ENCODE peak calls at places on chromosomes 12 and 14, in four cellular contexts. S is GM12878, Q is HepG2, Z is K562. W is an unnamed sample.

GRCh38 chr12:29547151-29547561 is 49.7 kb upstream of the OVCH1 start:
- DNase-seq in S (no peak), Q (no peak), Z (no peak), W (no peak)

GRCh38 chr14:68674538-68675232 is 118.2 kb downstream of the ZFP36L1 start:
- DNase-seq in S (no peak), Q (no peak), Z (no peak), W (no peak)

GRCh38 chr14:53493895-53494294 is 340.8 kb upstream of the DDHD1 start:
- DNase-seq in S (no peak), Q (no peak), Z (no peak), W (no peak)

GRCh38 chr14:71320734-71321555 is 413.7 kb downstream of the PCNX1 start:
- DNase-seq in S (no peak), Q (no peak), Z (peak; percentile 46), W (peak; percentile 59)

GRCh38 chr14:93939304-93940229 is 12.4 kb downstream of the FAM181A start:
- DNase-seq in S (peak; percentile 25), Q (no peak), Z (peak; percentile 68), W (peak; percentile 89)

GRCh38 chr12:1758887-1759286 is 61.5 kb upstream of the LRTM2 start:
- DNase-seq in S (no peak), Q (peak; percentile 75), Z (no peak), W (no peak)

GRCh38 chr12:29639893-29640495 is 142.5 kb upstream of the OVCH1 start:
- DNase-seq in S (no peak), Q (no peak), Z (no peak), W (no peak)

GRCh38 chr12:104698871-104699270 is 242.1 kb downstream of the CHST11 start:
- DNase-seq in S (no peak), Q (no peak), Z (no peak), W (no peak)

GRCh38 chr14:50397461-50398196 is 948 bp upstream of the CDKL1 start:
- DNase-seq in S (no peak), Q (peak; percentile 24), Z (no peak), W (no peak)

GRCh38 chr12:124005736-124006581 is 32.9 kb downstream of the ZNF664 start:
- DNase-seq in S (no peak), Q (peak; percentile 21), Z (no peak), W (no peak)

GRCh38 chr12:19683178-19683927 is 244.1 kb downstream of the AEBP2 start:
- DNase-seq in S (no peak), Q (peak; percentile 3), Z (no peak), W (no peak)

GRCh38 chr12:113130457-113131135 is 5.0 kb downstream of the RASAL1 start:
- DNase-seq in S (no peak), Q (peak; percentile 29), Z (no peak), W (no peak)

GRCh38 chr12:52519826-52520662 is at the start of gene KRT5:
- DNase-seq in S (no peak), Q (no peak), Z (no peak), W (no peak)

GRCh38 chr14:68634346-68634745 is 158.5 kb downstream of the ZFP36L1 start:
- DNase-seq in S (no peak), Q (no peak), Z (no peak), W (no peak)

GRCh38 chr14:75675265-75675960 is 14.4 kb downstream of the TTLL5 start:
- DNase-seq in S (no peak), Q (no peak), Z (no peak), W (peak; percentile 23)

GRCh38 chr12:78888583-78888982 is 24.0 kb downstream of the SYT1 start:
- DNase-seq in S (peak; percentile 34), Q (no peak), Z (no peak), W (no peak)

GRCh38 chr12:48078901-48079300 is 27.0 kb downstream of the SENP1 start:
- DNase-seq in S (no peak), Q (no peak), Z (no peak), W (no peak)

GRCh38 chr14:96275182-96276112 is 19.4 kb downstream of the BDKRB1 start:
- DNase-seq in S (peak; percentile 7), Q (peak; percentile 44), Z (peak; percentile 64), W (peak; percentile 76)

GRCh38 chr12:72468505-72468904 is 196.3 kb downstream of the TRHDE start:
- DNase-seq in S (no peak), Q (no peak), Z (no peak), W (no peak)

GRCh38 chr12:84727964-84728363 is 184.6 kb downstream of the SLC6A15 start:
- DNase-seq in S (no peak), Q (peak; percentile 33), Z (no peak), W (peak; percentile 9)

GRCh38 chr12:132475304-132476037 is 14.5 kb upstream of the FBRSL1 start:
- DNase-seq in S (no peak), Q (no peak), Z (peak; percentile 55), W (peak; percentile 44)

GRCh38 chr12:19833775-19834501 is 394.6 kb downstream of the AEBP2 start:
- DNase-seq in S (no peak), Q (no peak), Z (no peak), W (no peak)

GRCh38 chr14:30771595-30771994 is 102.8 kb upstream of the COCH start:
- DNase-seq in S (no peak), Q (no peak), Z (no peak), W (no peak)

GRCh38 chr14:36028218-36028617 is 148.3 kb downstream of the PTCSC3 start:
- DNase-seq in S (no peak), Q (no peak), Z (no peak), W (no peak)

GRCh38 chr14:59087711-59088110 is 100.8 kb upstream of the DAAM1 start:
- DNase-seq in S (no peak), Q (no peak), Z (no peak), W (no peak)

GRCh38 chr12:23813206-23813605 is 136.3 kb downstream of the SOX5 start:
- DNase-seq in S (no peak), Q (no peak), Z (peak; percentile 47), W (no peak)

GRCh38 chr12:23815810-23816209 is 133.7 kb downstream of the SOX5 start:
- DNase-seq in S (no peak), Q (no peak), Z (no peak), W (no peak)

GRCh38 chr12:23817345-23817744 is 132.1 kb downstream of the SOX5 start:
- DNase-seq in S (no peak), Q (no peak), Z (no peak), W (no peak)

GRCh38 chr12:23816394-23816851 is 133.0 kb downstream of the SOX5 start:
- DNase-seq in S (no peak), Q (peak; percentile 12), Z (no peak), W (no peak)
- TF ChIP-seq FOXK2 in S (no peak), Q (no peak), Z (no peak), W (no peak)

GRCh38 chr14:85867450-85867849 is 337.5 kb downstream of the FLRT2 start:
- DNase-seq in S (no peak), Q (no peak), Z (no peak), W (no peak)
- TF ChIP-seq SP1 in S (no peak), Q (no peak), Z (no peak), W (no peak)

GRCh38 chr12:95836185-95836609 is 22.6 kb upstream of the SNRPF start:
- DNase-seq in S (no peak), Q (no peak), Z (no peak), W (no peak)
- TF ChIP-seq FOXK2 in S (no peak), Q (no peak), Z (no peak), W (no peak)

GRCh38 chr12:34402899-34403705 is 380.8 kb downstream of the ALG10 start:
- DNase-seq in S (no peak), Q (no peak), Z (peak; percentile 0), W (peak; percentile 0)
- TF ChIP-seq SP1 in S (no peak), Q (no peak), Z (no peak), W (no peak)

GRCh38 chr14:31944256-31945073 is 132.6 kb upstream of the ARHGAP5 start:
- DNase-seq in S (no peak), Q (peak; percentile 96), Z (no peak), W (no peak)
- TF ChIP-seq FOXK2 in S (no peak), Q (no peak), Z (no peak), W (no peak)

DNA sequence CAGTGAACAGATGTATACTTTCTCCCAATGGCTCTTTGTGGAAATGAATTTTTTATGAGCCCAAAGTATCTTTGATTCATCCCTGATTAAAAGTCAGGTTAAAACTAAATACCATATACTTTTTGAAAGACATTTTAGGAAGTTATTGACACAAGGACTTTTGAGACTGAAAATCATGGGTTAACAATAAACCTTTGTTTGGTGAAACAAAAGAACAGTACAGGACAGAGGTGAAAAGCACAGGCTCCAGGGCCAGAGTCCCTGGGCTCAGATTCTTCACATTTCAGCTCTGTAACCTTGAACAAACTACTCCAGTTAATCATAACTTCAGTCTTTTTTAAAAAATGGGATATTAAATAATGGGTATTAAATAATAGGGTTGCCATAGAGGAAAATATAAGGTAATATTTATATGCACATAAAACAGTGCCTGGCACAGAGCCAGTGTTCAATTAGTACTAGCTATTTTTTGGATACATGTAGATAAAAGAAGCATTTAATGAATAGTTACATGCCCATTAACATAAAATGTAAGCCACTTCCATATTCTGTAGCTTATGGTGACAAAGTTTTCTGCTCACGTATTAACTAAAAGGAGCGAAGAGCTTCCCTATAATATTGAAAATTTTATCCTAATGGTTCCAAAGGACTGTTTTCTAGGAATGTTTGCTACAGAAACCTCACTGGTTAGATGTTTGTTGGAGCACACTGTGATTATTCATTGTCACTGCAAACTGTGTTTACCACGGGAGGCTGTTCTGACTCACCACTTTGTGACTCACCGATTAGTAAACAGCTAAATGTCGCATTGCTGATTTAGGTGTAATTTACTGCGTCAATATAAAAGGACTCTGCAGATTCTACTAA is 255.4 kb downstream of the DAD1 start:
- DNase-seq in S (no peak), Q (peak; percentile 91), Z (peak; percentile 24), W (no peak)
- TF ChIP-seq SP1 in S (no peak), Q (no peak), Z (no peak), W (no peak)